ENCODE peak calls at places on chromosome 9, in nine cellular contexts. One of them, this sample, is unnamed.

GRCh38 chr9:105539452-105539851 is 18.5 kb upstream of the FKTN start:
- DNase-seq in colonic mucosa: no peak
- DNase-seq in CD4-positive, alpha-beta T cell: no peak
- DNase-seq in type B pancreatic cell: no peak
- DNase-seq in Right ventricle myocardium superior: no peak
- DNase-seq in GM12864: no peak
- DNase-seq in NCI-H446 treated with DMSO at 0.1 percent for 48 hours: no peak
- DNase-seq in neural progenitor cell: no peak
- DNase-seq in stimulated activated CD4-positive, alpha-beta T cell treated with anti-CD3 and anti-CD28 coated beads, Interleukin-12 subunit alpha, Interleukin-12 subunit beta, amount 100 ng/mL, for 4 hours: no peak
- DNase-seq in this sample: no peak

GRCh38 chr9:135888766-135889394 is 18.5 kb downstream of the CAMSAP1 start:
- DNase-seq in colonic mucosa: no peak
- DNase-seq in CD4-positive, alpha-beta T cell: no peak
- DNase-seq in type B pancreatic cell: no peak
- DNase-seq in Right ventricle myocardium superior: no peak
- DNase-seq in GM12864: no peak
- DNase-seq in NCI-H446 treated with DMSO at 0.1 percent for 48 hours: no peak
- DNase-seq in neural progenitor cell: no peak
- DNase-seq in stimulated activated CD4-positive, alpha-beta T cell treated with anti-CD3 and anti-CD28 coated beads, Interleukin-12 subunit alpha, Interleukin-12 subunit beta, amount 100 ng/mL, for 4 hours: no peak
- DNase-seq in this sample: no peak

GRCh38 chr9:99515874-99516656 is 294.0 kb downstream of the SEC61B start:
- DNase-seq in colonic mucosa: no peak
- DNase-seq in CD4-positive, alpha-beta T cell: no peak
- DNase-seq in type B pancreatic cell: no peak
- DNase-seq in Right ventricle myocardium superior: no peak
- DNase-seq in GM12864: no peak
- DNase-seq in NCI-H446 treated with DMSO at 0.1 percent for 48 hours: no peak
- DNase-seq in neural progenitor cell: peak
- DNase-seq in stimulated activated CD4-positive, alpha-beta T cell treated with anti-CD3 and anti-CD28 coated beads, Interleukin-12 subunit alpha, Interleukin-12 subunit beta, amount 100 ng/mL, for 4 hours: no peak
- DNase-seq in this sample: no peak

GRCh38 chr9:14640294-14640693 is 52.9 kb downstream of the ZDHHC21 start:
- DNase-seq in colonic mucosa: no peak
- DNase-seq in CD4-positive, alpha-beta T cell: no peak
- DNase-seq in type B pancreatic cell: no peak
- DNase-seq in Right ventricle myocardium superior: no peak
- DNase-seq in GM12864: no peak
- DNase-seq in NCI-H446 treated with DMSO at 0.1 percent for 48 hours: no peak
- DNase-seq in neural progenitor cell: no peak
- DNase-seq in stimulated activated CD4-positive, alpha-beta T cell treated with anti-CD3 and anti-CD28 coated beads, Interleukin-12 subunit alpha, Interleukin-12 subunit beta, amount 100 ng/mL, for 4 hours: no peak
- DNase-seq in this sample: no peak

GRCh38 chr9:32427111-32427873 is 42.8 kb downstream of the ACO1 start:
- DNase-seq in colonic mucosa: peak
- DNase-seq in CD4-positive, alpha-beta T cell: no peak
- DNase-seq in type B pancreatic cell: no peak
- DNase-seq in Right ventricle myocardium superior: no peak
- DNase-seq in GM12864: no peak
- DNase-seq in NCI-H446 treated with DMSO at 0.1 percent for 48 hours: no peak
- DNase-seq in neural progenitor cell: no peak
- DNase-seq in stimulated activated CD4-positive, alpha-beta T cell treated with anti-CD3 and anti-CD28 coated beads, Interleukin-12 subunit alpha, Interleukin-12 subunit beta, amount 100 ng/mL, for 4 hours: no peak
- DNase-seq in this sample: peak

GRCh38 chr9:131946169-131946568 is 133.5 kb downstream of the MED27 start:
- DNase-seq in colonic mucosa: no peak
- DNase-seq in CD4-positive, alpha-beta T cell: no peak
- DNase-seq in type B pancreatic cell: no peak
- DNase-seq in Right ventricle myocardium superior: no peak
- DNase-seq in GM12864: no peak
- DNase-seq in NCI-H446 treated with DMSO at 0.1 percent for 48 hours: no peak
- DNase-seq in neural progenitor cell: no peak
- DNase-seq in stimulated activated CD4-positive, alpha-beta T cell treated with anti-CD3 and anti-CD28 coated beads, Interleukin-12 subunit alpha, Interleukin-12 subunit beta, amount 100 ng/mL, for 4 hours: no peak
- DNase-seq in this sample: no peak

GRCh38 chr9:125748511-125749099 is 1.4 kb downstream of the PBX3 start:
- DNase-seq in colonic mucosa: peak
- DNase-seq in CD4-positive, alpha-beta T cell: no peak
- DNase-seq in type B pancreatic cell: no peak
- DNase-seq in Right ventricle myocardium superior: peak
- DNase-seq in GM12864: no peak
- DNase-seq in NCI-H446 treated with DMSO at 0.1 percent for 48 hours: no peak
- DNase-seq in neural progenitor cell: peak
- DNase-seq in stimulated activated CD4-positive, alpha-beta T cell treated with anti-CD3 and anti-CD28 coated beads, Interleukin-12 subunit alpha, Interleukin-12 subunit beta, amount 100 ng/mL, for 4 hours: no peak
- DNase-seq in this sample: peak

GRCh38 chr9:121690316-121690715 is 38.9 kb downstream of the DAB2IP start:
- DNase-seq in colonic mucosa: no peak
- DNase-seq in CD4-positive, alpha-beta T cell: no peak
- DNase-seq in type B pancreatic cell: no peak
- DNase-seq in Right ventricle myocardium superior: no peak
- DNase-seq in GM12864: no peak
- DNase-seq in NCI-H446 treated with DMSO at 0.1 percent for 48 hours: no peak
- DNase-seq in neural progenitor cell: peak
- DNase-seq in stimulated activated CD4-positive, alpha-beta T cell treated with anti-CD3 and anti-CD28 coated beads, Interleukin-12 subunit alpha, Interleukin-12 subunit beta, amount 100 ng/mL, for 4 hours: no peak
- DNase-seq in this sample: no peak

GRCh38 chr9:95102001-95102433 is 215.5 kb downstream of the FANCC start:
- DNase-seq in colonic mucosa: no peak
- DNase-seq in CD4-positive, alpha-beta T cell: no peak
- DNase-seq in type B pancreatic cell: no peak
- DNase-seq in Right ventricle myocardium superior: peak
- DNase-seq in GM12864: no peak
- DNase-seq in NCI-H446 treated with DMSO at 0.1 percent for 48 hours: no peak
- DNase-seq in neural progenitor cell: peak
- DNase-seq in stimulated activated CD4-positive, alpha-beta T cell treated with anti-CD3 and anti-CD28 coated beads, Interleukin-12 subunit alpha, Interleukin-12 subunit beta, amount 100 ng/mL, for 4 hours: no peak
- DNase-seq in this sample: no peak

GRCh38 chr9:126702501-126703329 is 89.0 kb downstream of the LMX1B start:
- DNase-seq in colonic mucosa: no peak
- DNase-seq in CD4-positive, alpha-beta T cell: peak
- DNase-seq in type B pancreatic cell: peak
- DNase-seq in Right ventricle myocardium superior: no peak
- DNase-seq in GM12864: no peak
- DNase-seq in NCI-H446 treated with DMSO at 0.1 percent for 48 hours: no peak
- DNase-seq in neural progenitor cell: peak
- DNase-seq in stimulated activated CD4-positive, alpha-beta T cell treated with anti-CD3 and anti-CD28 coated beads, Interleukin-12 subunit alpha, Interleukin-12 subunit beta, amount 100 ng/mL, for 4 hours: peak
- DNase-seq in this sample: peak

GRCh38 chr9:5843450-5844249 is 10.7 kb upstream of the ERMP1 start:
- DNase-seq in colonic mucosa: no peak
- DNase-seq in CD4-positive, alpha-beta T cell: no peak
- DNase-seq in type B pancreatic cell: no peak
- DNase-seq in Right ventricle myocardium superior: no peak
- DNase-seq in GM12864: no peak
- DNase-seq in NCI-H446 treated with DMSO at 0.1 percent for 48 hours: no peak
- DNase-seq in neural progenitor cell: no peak
- DNase-seq in stimulated activated CD4-positive, alpha-beta T cell treated with anti-CD3 and anti-CD28 coated beads, Interleukin-12 subunit alpha, Interleukin-12 subunit beta, amount 100 ng/mL, for 4 hours: no peak
- DNase-seq in this sample: peak

This sample was measured in cardiac muscle cell.